ENCODE peak calls at places on chromosomes 13 and 19, in ten cellular contexts. A is tibial nerve, F is heart left ventricle, W is body of pancreas, J is A549, V is IMR-90, Z is breast epithelium, K is thyroid gland, C is lower leg skin, X is H54. O is an unnamed sample.
A peak's percentile ranks its signal among the peaks of the same experiment; 100 is the strongest.

GRCh38 chr13:51221674-51222509 is at the start of gene FAM124A:
- DNase-seq in A (no peak), F (peak; percentile 46), W (peak; percentile 51), J (peak; percentile 23), V (peak; percentile 4), Z (no peak), K (peak; percentile 54), C (peak; percentile 85), X (peak; percentile 40), O (peak; percentile 75)

GRCh38 chr13:100235311-100235901 is 146.5 kb downstream of the PCCA start:
- DNase-seq in A (no peak), F (no peak), W (no peak), J (peak; percentile 46), V (peak; percentile 63), Z (no peak), K (no peak), C (no peak), X (peak; percentile 46), O (peak; percentile 86)

GRCh38 chr19:19319725-19320361 is 466 bp downstream of the SUGP1 start:
- DNase-seq in A (no peak), F (no peak), W (no peak), J (no peak), V (no peak), Z (no peak), K (no peak), C (no peak), X (no peak), O (peak; percentile 36)

GRCh38 chr13:59356607-59357006 is 807.1 kb downstream of the DIAPH3 start:
- DNase-seq in A (no peak), F (peak; percentile 88), W (peak; percentile 81), J (no peak), V (peak; percentile 37), Z (no peak), K (peak; percentile 50), C (peak; percentile 89), X (no peak), O (no peak)

GRCh38 chr19:35063940-35064818 is 22.7 kb downstream of the HPN start:
- DNase-seq in A (no peak), F (no peak), W (peak; percentile 71), J (peak; percentile 50), V (peak; percentile 84), Z (no peak), K (no peak), C (no peak), X (peak; percentile 74), O (peak; percentile 8)

GRCh38 chr19:36436531-36436930 is 18.1 kb upstream of the ZFP82 start:
- DNase-seq in A (no peak), F (no peak), W (no peak), J (peak; percentile 38), V (no peak), Z (no peak), K (no peak), C (no peak), X (no peak), O (peak; percentile 4)

GRCh38 chr13:70544706-70545105 is 436.5 kb upstream of the KLHL1 start:
- DNase-seq in A (no peak), F (no peak), W (no peak), J (no peak), V (no peak), Z (no peak), K (no peak), C (no peak), X (no peak), O (no peak)

GRCh38 chr19:1227655-1228054 is 10.2 kb downstream of the CBARP start:
- DNase-seq in A (no peak), F (no peak), W (no peak), J (no peak), V (no peak), Z (no peak), K (no peak), C (no peak), X (no peak), O (no peak)

GRCh38 chr19:20179946-20180345 is 12.9 kb downstream of the ZNF486 start:
- DNase-seq in A (no peak), F (no peak), W (no peak), J (no peak), V (no peak), Z (no peak), K (no peak), C (no peak), X (no peak), O (no peak)

GRCh38 chr19:15463865-15464371 is 426 bp downstream of the RASAL3 start:
- DNase-seq in A (no peak), F (peak; percentile 23), W (no peak), J (no peak), V (no peak), Z (no peak), K (no peak), C (no peak), X (no peak), O (peak; percentile 89)

GRCh38 chr19:38252935-38253691 is 3.1 kb downstream of the PPP1R14A start:
- DNase-seq in A (no peak), F (peak; percentile 74), W (peak; percentile 14), J (no peak), V (no peak), Z (no peak), K (no peak), C (no peak), X (no peak), O (peak; percentile 54)

GRCh38 chr13:73870970-73871935 is 263.0 kb downstream of the KLF12 start:
- DNase-seq in A (no peak), F (peak; percentile 53), W (no peak), J (no peak), V (peak; percentile 96), Z (no peak), K (no peak), C (no peak), X (no peak), O (peak; percentile 8)

GRCh38 chr19:8412783-8413592 is at the start of gene MARCHF2:
- DNase-seq in A (peak; percentile 94), F (peak; percentile 96), W (peak; percentile 99), J (peak; percentile 96), V (peak; percentile 97), Z (peak; percentile 95), K (peak; percentile 98), C (peak; percentile 99), X (peak; percentile 96), O (peak; percentile 100)

GRCh38 chr13:37878496-37878895 is 8.9 kb upstream of the TRPC4 start:
- DNase-seq in A (no peak), F (no peak), W (no peak), J (no peak), V (peak; percentile 53), Z (no peak), K (no peak), C (no peak), X (no peak), O (no peak)
- TF ChIP-seq POLR2A in A (no peak), F (no peak), W (no peak), J (no peak), V (no peak), Z (no peak), K (no peak), C (no peak), X (no peak), O (no peak)

DNA sequence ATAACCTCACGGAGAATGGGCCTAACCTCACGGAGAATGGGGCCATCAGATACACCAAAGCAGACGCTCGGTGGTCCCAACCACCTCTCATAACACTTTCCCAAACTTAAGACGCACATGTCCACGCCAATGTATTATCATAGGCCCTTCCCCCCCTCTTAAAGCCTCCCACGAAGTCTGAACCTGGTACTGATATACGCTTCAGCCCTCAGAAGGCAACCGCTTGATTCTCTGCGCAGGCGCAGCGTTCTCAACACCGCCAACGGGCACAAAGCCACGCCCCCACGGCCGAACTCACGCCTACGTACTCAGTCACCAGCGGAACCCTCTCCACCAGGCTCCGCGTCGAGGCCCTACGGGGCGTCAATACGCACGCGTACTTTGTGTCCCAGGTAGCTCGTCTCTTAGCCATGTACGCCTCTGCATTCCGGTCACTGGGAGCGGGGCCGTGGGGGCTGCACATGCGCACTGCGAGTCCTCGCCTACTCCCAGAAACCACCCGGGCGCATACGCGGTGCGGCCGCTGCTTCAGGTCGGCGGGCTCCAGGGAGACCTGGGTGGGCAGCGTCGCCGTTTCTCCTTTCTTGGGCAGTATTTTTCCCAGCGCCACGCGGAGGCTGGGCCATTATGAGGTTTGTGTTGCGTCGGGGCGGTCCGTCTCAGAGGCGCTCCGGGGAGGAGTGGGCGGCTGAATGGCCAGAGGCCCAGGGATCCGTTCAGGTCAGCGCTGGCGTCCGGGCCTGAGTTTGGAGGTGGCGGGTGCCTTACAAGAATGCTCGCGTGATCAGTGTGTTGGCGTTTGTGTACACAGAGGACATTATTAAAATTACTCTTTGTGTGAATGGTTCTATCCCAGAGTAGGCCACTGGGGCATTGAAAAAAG is 25.3 kb downstream of the ZNF582 start:
- DNase-seq in A (peak; percentile 76), F (peak; percentile 93), W (peak; percentile 91), J (peak; percentile 91), V (peak; percentile 89), Z (peak; percentile 90), K (peak; percentile 98), C (peak; percentile 97), X (no peak), O (peak; percentile 96)
- TF ChIP-seq POLR2A in A (no peak), F (no peak), W (peak; percentile 76), J (peak; percentile 30), V (peak; percentile 65), Z (no peak), K (peak; percentile 80), C (no peak), X (peak; percentile 16), O (peak; percentile 33)

DNA sequence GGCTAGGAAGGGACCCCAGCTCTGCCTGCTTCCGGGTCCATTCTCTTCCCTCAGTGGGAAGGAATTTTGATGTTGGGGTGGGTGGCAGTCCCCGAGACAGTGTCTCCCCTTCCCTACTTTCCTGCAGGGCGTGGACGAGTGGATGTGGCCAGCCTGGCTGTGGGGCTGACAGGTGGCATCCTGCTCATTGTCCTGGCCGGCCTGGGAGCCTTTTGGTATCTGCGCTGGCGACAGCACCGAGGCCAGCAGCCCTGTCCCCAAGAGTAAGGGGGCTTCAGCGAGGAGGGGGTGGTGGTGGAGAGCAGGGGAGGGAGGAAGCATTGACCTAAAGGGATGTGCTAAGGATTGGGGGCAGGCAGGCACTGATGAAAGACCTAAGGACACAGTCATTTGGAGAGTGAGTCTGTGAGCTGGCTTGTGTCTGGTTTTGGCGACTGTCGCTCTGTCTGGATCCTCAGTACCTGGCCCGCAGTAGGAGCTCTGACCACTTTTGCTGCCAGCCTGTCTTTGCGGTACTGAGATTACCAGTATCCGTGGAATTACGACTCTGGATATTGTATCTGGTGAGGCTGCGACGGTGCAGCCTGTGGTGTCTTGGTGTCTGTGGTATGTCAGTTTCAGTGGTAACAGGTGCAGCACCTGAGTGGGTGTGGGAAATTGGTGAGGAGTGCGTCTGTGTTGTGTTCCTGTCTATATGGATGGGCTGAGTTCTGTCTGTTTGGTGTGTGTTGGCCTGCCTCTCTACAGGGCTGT is 2.4 kb upstream of the PRR12 start:
- DNase-seq in A (no peak), F (no peak), W (no peak), J (no peak), V (no peak), Z (no peak), K (no peak), C (no peak), X (no peak), O (no peak)
- TF ChIP-seq POLR2A in A (no peak), F (no peak), W (no peak), J (no peak), V (no peak), Z (no peak), K (no peak), C (no peak), X (no peak), O (no peak)

DNA sequence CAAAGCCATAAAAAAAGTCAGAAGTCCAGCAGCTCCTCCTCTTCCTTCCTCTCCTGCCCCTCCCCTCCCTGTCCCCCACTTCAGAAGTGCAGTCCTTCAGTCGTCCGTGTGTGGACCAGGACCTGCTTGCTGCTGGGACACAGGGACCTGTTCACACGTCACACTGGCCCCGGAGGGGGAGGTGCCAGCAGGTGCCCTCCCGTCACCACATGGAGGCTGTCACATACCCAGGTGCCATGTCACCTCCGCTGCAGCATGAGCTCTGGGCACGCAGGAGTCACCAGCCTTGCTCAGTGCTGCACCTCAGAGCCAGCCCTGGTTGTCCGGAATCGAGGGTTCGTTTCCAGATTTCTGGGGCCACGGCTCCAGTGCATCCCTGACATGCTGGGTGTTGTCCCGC is 3.9 kb upstream of the MCF2L start:
- DNase-seq in A (no peak), F (peak; percentile 67), W (peak; percentile 25), J (no peak), V (no peak), Z (peak; percentile 45), K (no peak), C (no peak), X (no peak), O (no peak)
- TF ChIP-seq POLR2A in A (no peak), F (no peak), W (peak; percentile 18), J (no peak), V (no peak), Z (no peak), K (peak; percentile 24), C (no peak), X (no peak), O (no peak)

O was measured in NB4.